ENCODE peak calls at places on chromosomes 3 and 15, in seven cellular contexts. Y is MM.1S, J is PC-3, P is hepatocyte, X is GM23248, Z is neural progenitor cell, W is HCT116. N is an unnamed sample.

GRCh38 chr3:123431658-123432323 is 17.1 kb downstream of the ADCY5 start:
- DNase-seq in Y (no peak), J (no peak), P (no peak), X (no peak), Z (no peak), W (no peak), N (no peak)

GRCh38 chr3:64003589-64003988 is 19.7 kb downstream of the PSMD6 start:
- DNase-seq in Y (no peak), J (no peak), P (no peak), X (no peak), Z (no peak), W (no peak), N (no peak)

GRCh38 chr3:51682079-51682478 is 11.0 kb downstream of the TEX264 start:
- DNase-seq in Y (peak), J (peak), P (peak), X (peak), Z (peak), W (peak), N (peak)

GRCh38 chr15:83926116-83926515 is 272.2 kb downstream of the ADAMTSL3 start:
- DNase-seq in Y (no peak), J (no peak), P (no peak), X (no peak), Z (no peak), W (no peak), N (no peak)

GRCh38 chr3:11696054-11696453 is 52.3 kb upstream of the VGLL4 start:
- DNase-seq in Y (no peak), J (no peak), P (no peak), X (peak), Z (no peak), W (no peak), N (no peak)

GRCh38 chr3:128178782-128179473 is 25.6 kb downstream of the EEFSEC start:
- DNase-seq in Y (no peak), J (no peak), P (no peak), X (no peak), Z (no peak), W (no peak), N (no peak)

GRCh38 chr15:40823572-40824343 is 4.8 kb downstream of the PPP1R14D start:
- DNase-seq in Y (no peak), J (peak), P (no peak), X (no peak), Z (no peak), W (no peak), N (no peak)

GRCh38 chr15:69060041-69060481 is 45.6 kb downstream of the NOX5 start:
- DNase-seq in Y (no peak), J (no peak), P (no peak), X (no peak), Z (peak), W (no peak), N (peak)

GRCh38 chr3:137763594-137763938 is 549 bp upstream of the SOX14 start:
- DNase-seq in Y (no peak), J (no peak), P (no peak), X (peak), Z (peak), W (no peak), N (peak)

GRCh38 chr3:137764001-137764433 is at the start of gene SOX14:
- DNase-seq in Y (peak), J (no peak), P (peak), X (no peak), Z (peak), W (peak), N (peak)

GRCh38 chr3:137761563-137762503 is 2.3 kb upstream of the SOX14 start:
- DNase-seq in Y (no peak), J (no peak), P (no peak), X (no peak), Z (peak), W (no peak), N (peak)

GRCh38 chr3:137764563-137765309 is 621 bp downstream of the SOX14 start:
- DNase-seq in Y (no peak), J (no peak), P (no peak), X (no peak), Z (peak), W (no peak), N (peak)

GRCh38 chr3:137762674-137763593 is 1.2 kb upstream of the SOX14 start:
- DNase-seq in Y (no peak), J (no peak), P (no peak), X (no peak), Z (no peak), W (no peak), N (peak)
- TF ChIP-seq EZH2 in Y (no peak), J (no peak), P (no peak), X (no peak), Z (peak), W (no peak), N (peak)

GRCh38 chr3:33145901-33146580 is 32.2 kb downstream of the CRTAP start:
- DNase-seq in Y (no peak), J (no peak), P (no peak), X (no peak), Z (no peak), W (no peak), N (no peak)

GRCh38 chr3:33146791-33147445 is 33.1 kb downstream of the CRTAP start:
- DNase-seq in Y (no peak), J (peak), P (no peak), X (peak), Z (no peak), W (no peak), N (peak)

GRCh38 chr3:33141006-33141405 is 27.2 kb downstream of the CRTAP start:
- DNase-seq in Y (no peak), J (no peak), P (no peak), X (no peak), Z (no peak), W (no peak), N (no peak)

GRCh38 chr3:33145221-33145900 is 31.5 kb downstream of the CRTAP start:
- DNase-seq in Y (no peak), J (no peak), P (no peak), X (no peak), Z (no peak), W (no peak), N (no peak)

GRCh38 chr3:33144433-33144832 is 30.6 kb downstream of the CRTAP start:
- DNase-seq in Y (no peak), J (peak), P (no peak), X (no peak), Z (peak), W (no peak), N (peak)
- TF ChIP-seq EZH2phosphoT487 in Y (no peak), J (no peak), P (no peak), X (no peak), Z (no peak), W (no peak), N (no peak)

GRCh38 chr3:38658886-38659285 is 9.4 kb upstream of the SCN5A start:
- DNase-seq in Y (no peak), J (no peak), P (no peak), X (no peak), Z (peak), W (no peak), N (no peak)
- TF ChIP-seq EZH2 in Y (no peak), J (no peak), P (no peak), X (no peak), Z (no peak), W (no peak), N (no peak)

GRCh38 chr3:16474920-16475319 is 38.6 kb downstream of the RFTN1 start:
- DNase-seq in Y (no peak), J (no peak), P (no peak), X (peak), Z (no peak), W (no peak), N (no peak)
- TF ChIP-seq EZH2phosphoT487 in Y (no peak), J (no peak), P (no peak), X (no peak), Z (no peak), W (no peak), N (no peak)

GRCh38 chr3:119293105-119293683 is 989 bp upstream of the ARHGAP31 start:
- DNase-seq in Y (no peak), J (no peak), P (no peak), X (no peak), Z (no peak), W (no peak), N (no peak)

GRCh38 chr3:119294889-119295769 is 946 bp downstream of the ARHGAP31 start:
- DNase-seq in Y (peak), J (peak), P (peak), X (peak), Z (peak), W (no peak), N (peak)

GRCh38 chr3:119294402-119294888 is 262 bp downstream of the ARHGAP31 start:
- DNase-seq in Y (peak), J (no peak), P (peak), X (peak), Z (peak), W (no peak), N (no peak)

GRCh38 chr3:119292666-119293065 is 1.5 kb upstream of the ARHGAP31 start:
- DNase-seq in Y (peak), J (no peak), P (no peak), X (no peak), Z (no peak), W (no peak), N (no peak)

DNA sequence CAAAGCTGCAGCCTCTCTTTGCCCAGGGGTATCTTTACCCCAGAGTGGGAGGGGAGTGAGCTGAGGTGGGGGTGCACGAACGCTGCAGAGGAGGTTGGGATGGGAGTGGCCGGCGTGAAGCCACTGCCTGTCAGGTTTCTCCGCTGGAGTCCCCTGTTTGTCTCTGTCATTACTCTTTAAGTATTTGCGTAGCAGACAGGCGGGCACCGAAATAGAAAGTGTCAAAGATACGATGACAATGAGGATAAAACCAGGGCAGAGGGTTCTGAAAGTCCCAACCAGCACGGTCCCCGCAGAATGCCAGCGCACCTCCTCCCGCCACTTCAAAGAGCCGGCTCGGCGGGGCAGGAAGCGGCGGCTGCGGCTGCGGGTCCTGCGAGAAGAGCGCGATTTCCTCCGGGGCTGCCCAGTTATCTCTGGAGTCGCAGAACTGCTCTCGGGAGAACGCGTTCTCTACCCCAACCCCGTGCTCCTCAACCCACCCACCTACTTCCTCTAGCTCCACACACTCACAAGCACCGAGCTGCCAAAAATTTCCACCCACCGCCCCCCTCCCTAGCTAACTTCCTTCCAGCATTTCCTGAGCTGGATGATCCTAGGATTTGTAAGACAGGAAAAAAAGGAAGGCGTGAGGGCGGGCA is at the start of gene ARHGAP31:
- DNase-seq in Y (peak), J (peak), P (peak), X (peak), Z (peak), W (no peak), N (peak)
- TF ChIP-seq EZH2 in Y (no peak), J (no peak), P (no peak), X (no peak), Z (no peak), W (no peak), N (no peak)

GRCh38 chr15:65323071-65323511 is 18.6 kb downstream of the RNU5B-1 start:
- DNase-seq in Y (no peak), J (no peak), P (peak), X (no peak), Z (peak), W (no peak), N (no peak)
- TF ChIP-seq EZH2phosphoT487 in Y (no peak), J (no peak), P (no peak), X (no peak), Z (no peak), W (no peak), N (no peak)

DNA sequence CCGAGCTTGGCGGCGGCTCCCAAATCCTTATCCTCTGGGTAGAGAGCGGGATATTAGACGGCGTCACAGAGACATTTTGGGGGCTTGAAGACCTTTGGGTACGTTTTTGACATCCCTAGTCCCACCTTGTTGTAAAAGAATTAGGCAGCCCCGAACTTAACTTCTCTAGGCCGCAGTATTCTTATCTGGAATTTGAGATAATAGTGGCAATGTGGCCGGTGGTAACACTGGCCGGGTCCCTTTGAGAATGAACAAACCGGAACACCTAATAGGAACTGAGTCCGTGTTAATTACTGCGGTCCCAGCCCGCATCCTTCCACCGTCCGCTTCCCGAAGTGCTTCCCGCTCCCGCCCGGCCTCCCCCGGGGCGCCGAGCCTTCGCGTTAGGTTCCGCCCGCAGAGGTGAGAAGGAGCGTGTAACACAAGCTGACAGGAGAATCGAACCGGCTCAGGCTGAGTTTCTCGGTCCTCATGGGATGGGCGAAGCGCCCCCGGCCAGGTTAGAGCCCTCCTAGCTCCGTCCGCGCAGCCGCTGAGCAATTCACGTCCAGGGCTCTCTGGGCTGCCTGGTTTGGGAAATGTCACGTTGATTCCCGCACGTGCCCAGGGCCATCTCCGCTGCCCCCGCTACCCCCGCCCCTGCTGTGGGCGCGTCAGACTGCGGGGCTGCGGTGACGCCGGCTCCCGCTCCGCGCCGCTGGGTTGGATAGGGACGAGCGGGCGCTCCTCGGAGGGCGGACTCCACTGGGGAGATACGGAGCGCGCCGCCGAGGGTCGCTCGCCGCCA is 826 bp downstream of the CLDN11 start:
- DNase-seq in Y (no peak), J (no peak), P (peak), X (peak), Z (peak), W (no peak), N (peak)
- TF ChIP-seq EZH2 in Y (no peak), J (no peak), P (peak), X (no peak), Z (peak), W (no peak), N (peak)

GRCh38 chr3:149848238-149848637 is 35.2 kb downstream of the RNF13 start:
- DNase-seq in Y (no peak), J (no peak), P (no peak), X (no peak), Z (no peak), W (no peak), N (no peak)
- TF ChIP-seq EZH2phosphoT487 in Y (no peak), J (no peak), P (no peak), X (no peak), Z (no peak), W (no peak), N (no peak)

GRCh38 chr3:53845103-53845880 is 927 bp downstream of the CHDH start:
- DNase-seq in Y (peak), J (peak), P (peak), X (peak), Z (peak), W (peak), N (peak)
- TF ChIP-seq EZH2 in Y (no peak), J (no peak), P (peak), X (no peak), Z (no peak), W (no peak), N (no peak)

GRCh38 chr3:131326307-131326706 is 55.3 kb upstream of the NUDT16 start:
- DNase-seq in Y (no peak), J (peak), P (no peak), X (peak), Z (no peak), W (peak), N (no peak)
- TF ChIP-seq EZH2phosphoT487 in Y (no peak), J (no peak), P (no peak), X (no peak), Z (no peak), W (no peak), N (no peak)

N was measured in GM23338.